ENCODE peak calls at places on chromosomes 3 and 15, in five cellular contexts. F, B, M, G and J are unnamed samples.

GRCh38 chr15:35540031-35540430 is 5.9 kb downstream of the DPH6 start:
- DNase-seq in F (no peak), B (no peak), M (no peak), G (no peak), J (no peak)

GRCh38 chr3:28122227-28122626 is 119.2 kb upstream of the CMC1 start:
- DNase-seq in F (no peak), B (no peak), M (no peak), G (no peak), J (no peak)

GRCh38 chr15:74768771-74769342 is 13.0 kb upstream of the CSK start:
- DNase-seq in F (peak), B (peak), M (peak), G (no peak), J (peak)

GRCh38 chr15:44656913-44657312 is 6.5 kb downstream of the SPG11 start:
- DNase-seq in F (no peak), B (no peak), M (no peak), G (no peak), J (no peak)

GRCh38 chr3:16488637-16489036 is 24.9 kb downstream of the RFTN1 start:
- DNase-seq in F (no peak), B (no peak), M (no peak), G (no peak), J (no peak)

GRCh38 chr3:25156526-25157075 is 271.5 kb upstream of the RARB start:
- DNase-seq in F (peak), B (no peak), M (no peak), G (no peak), J (no peak)

GRCh38 chr3:151584603-151585002 is 123.7 kb upstream of the IGSF10 start:
- DNase-seq in F (peak), B (no peak), M (no peak), G (no peak), J (no peak)

GRCh38 chr3:4474683-4475490 is 7.8 kb upstream of the SUMF1 start:
- DNase-seq in F (peak), B (no peak), M (no peak), G (no peak), J (peak)

GRCh38 chr3:171187706-171188290 is 161.3 kb upstream of the SLC2A2 start:
- DNase-seq in F (peak), B (peak), M (no peak), G (no peak), J (no peak)